ENCODE peak calls at places on chromosomes 13 and 19, in nine cellular contexts. J, Z, L, K, X, B, D, Q and A are unnamed samples.

GRCh38 chr13:110780410-110780809 is 66.9 kb downstream of the ING1 start:
- DNase-seq in Q (no peak), Z (no peak), D (no peak), J (no peak), X (no peak), K (no peak), L (no peak), B (no peak), A (no peak)

GRCh38 chr13:34108396-34108795 is 290.4 kb downstream of the RFC3 start:
- DNase-seq in Q (no peak), J (no peak), Z (no peak), K (no peak), B (no peak), D (no peak), L (no peak), X (peak; percentile 11), A (no peak)

GRCh38 chr13:99501135-99501951 is at the start of gene TM9SF2:
- DNase-seq in X (peak; percentile 98), D (peak; percentile 99), K (peak; percentile 99), L (peak; percentile 90), Z (peak; percentile 96), J (peak; percentile 95), B (peak; percentile 95), Q (peak; percentile 97), A (peak; percentile 88)

GRCh38 chr13:94658926-94659649 is 53.3 kb downstream of the SOX21 start:
- DNase-seq in J (no peak), Q (no peak), B (no peak), D (peak; percentile 59), X (no peak), L (no peak), K (no peak), Z (no peak), A (no peak)

GRCh38 chr19:16627928-16628182 is 149 bp downstream of the MED26 start:
- DNase-seq in B (no peak), D (no peak), K (no peak), L (no peak), X (no peak), J (no peak), Q (no peak), Z (no peak), A (no peak)

GRCh38 chr19:21047712-21048111 is 27.3 kb downstream of the ZNF430 start:
- DNase-seq in J (no peak), Z (no peak), D (no peak), B (no peak), L (no peak), K (no peak), X (no peak), Q (no peak), A (no peak)

GRCh38 chr13:29948246-29948645 is 97.8 kb upstream of the UBL3 start:
- DNase-seq in Z (no peak), X (no peak), L (no peak), B (no peak), Q (no peak), K (no peak), D (no peak), J (no peak), A (no peak)

GRCh38 chr19:30802424-30803013 is 430.3 kb downstream of the ZNF536 start:
- DNase-seq in Q (no peak), X (no peak), B (no peak), L (no peak), J (no peak), D (no peak), K (no peak), Z (no peak), A (no peak)

GRCh38 chr19:46529622-46530451 is 34.2 kb upstream of the PNMA8B start:
- DNase-seq in Z (peak; percentile 75), L (no peak), X (peak; percentile 75), D (peak; percentile 78), B (peak; percentile 5), Q (peak; percentile 70), K (peak; percentile 93), J (no peak), A (no peak)

GRCh38 chr13:24851546-24851945 is 87.6 kb downstream of the RNF17 start:
- DNase-seq in J (no peak), B (no peak), D (no peak), L (no peak), Z (peak; percentile 73), K (no peak), Q (no peak), X (peak; percentile 18), A (no peak)

GRCh38 chr19:41930926-41931592 is 2.8 kb upstream of the ERFL start:
- DNase-seq in Z (no peak), X (no peak), L (no peak), Q (peak; percentile 51), J (no peak), D (peak; percentile 87), B (no peak), K (no peak), A (no peak)

GRCh38 chr19:18648971-18649310 is 12.1 kb downstream of the KLHL26 start:
- DNase-seq in Q (no peak), L (no peak), X (no peak), J (no peak), B (no peak), K (peak; percentile 87), Z (no peak), D (no peak), A (no peak)

GRCh38 chr19:14301150-14301549 is 80.1 kb upstream of the ADGRE5 start:
- DNase-seq in Q (no peak), Z (no peak), X (no peak), J (no peak), L (no peak), B (no peak), K (no peak), D (no peak), A (no peak)

GRCh38 chr13:102651392-102651791 is 43.5 kb downstream of the METTL21C start:
- DNase-seq in Z (peak; percentile 32), L (no peak), D (no peak), J (no peak), B (no peak), Q (no peak), K (no peak), X (peak; percentile 47), A (no peak)

GRCh38 chr13:109784590-109785140 is 1.7 kb downstream of the IRS2 start:
- DNase-seq in K (peak; percentile 94), D (peak; percentile 79), B (no peak), L (no peak), Z (peak; percentile 77), Q (peak; percentile 93), X (peak; percentile 57), J (no peak), A (no peak)

GRCh38 chr19:49496574-49497008 is 357 bp downstream of the RPS11 start:
- DNase-seq in D (no peak), K (no peak), X (no peak), Z (no peak), Q (no peak), J (no peak), B (no peak), L (no peak), A (no peak)

GRCh38 chr19:46958542-46958941 is 61.1 kb upstream of the NPAS1 start:
- DNase-seq in Q (peak; percentile 24), Z (peak; percentile 50), J (no peak), K (no peak), X (peak; percentile 62), D (peak; percentile 35), B (no peak), L (no peak), A (peak; percentile 87)

GRCh38 chr19:16369664-16370576 is 45.3 kb downstream of the KLF2 start:
- DNase-seq in K (peak; percentile 42), Q (no peak), Z (no peak), L (no peak), B (no peak), X (no peak), J (no peak), D (no peak), A (no peak)